ENCODE peak calls at places on chromosomes 16 and 17, in four cellular contexts. One of them, this sample, is unnamed.

GRCh38 chr17:68029512-68030215 is 5.9 kb upstream of the KPNA2 start:
- DNase-seq in ascending aorta: no peak
- DNase-seq in CD8-positive, alpha-beta T cell: no peak
- DNase-seq in H1: no peak
- DNase-seq in this sample: no peak

GRCh38 chr17:29698837-29699236 is 76.1 kb upstream of the CORO6 start:
- DNase-seq in ascending aorta: no peak
- DNase-seq in CD8-positive, alpha-beta T cell: no peak
- DNase-seq in H1: no peak
- DNase-seq in this sample: no peak

GRCh38 chr16:27474041-27474440 is 72.1 kb downstream of the IL21R start:
- DNase-seq in ascending aorta: no peak
- DNase-seq in CD8-positive, alpha-beta T cell: no peak
- DNase-seq in H1: no peak
- DNase-seq in this sample: no peak

GRCh38 chr16:14539631-14540030 is 90.4 kb downstream of the PARN start:
- DNase-seq in ascending aorta: no peak
- DNase-seq in CD8-positive, alpha-beta T cell: no peak
- DNase-seq in H1: no peak
- DNase-seq in this sample: no peak

GRCh38 chr17:37483311-37484039 is 6.2 kb upstream of the DUSP14 start:
- DNase-seq in ascending aorta: no peak
- DNase-seq in CD8-positive, alpha-beta T cell: no peak
- DNase-seq in H1: no peak
- DNase-seq in this sample: no peak

GRCh38 chr17:15112881-15113617 is 152.1 kb downstream of the PMP22 start:
- DNase-seq in ascending aorta: no peak
- DNase-seq in CD8-positive, alpha-beta T cell: no peak
- DNase-seq in H1: no peak
- DNase-seq in this sample: no peak

GRCh38 chr17:37650419-37651003 is 7.3 kb upstream of the DDX52 start:
- DNase-seq in ascending aorta: no peak
- DNase-seq in CD8-positive, alpha-beta T cell: no peak
- DNase-seq in H1: no peak
- DNase-seq in this sample: peak; percentile 27

GRCh38 chr17:16987001-16987829 is 15.3 kb upstream of the TNFRSF13B start:
- DNase-seq in ascending aorta: no peak
- DNase-seq in CD8-positive, alpha-beta T cell: no peak
- DNase-seq in H1: no peak
- DNase-seq in this sample: no peak

GRCh38 chr16:12087901-12088364 is 111.4 kb downstream of the SNX29 start:
- DNase-seq in ascending aorta: peak; percentile 55
- DNase-seq in CD8-positive, alpha-beta T cell: peak; percentile 16
- DNase-seq in H1: no peak
- DNase-seq in this sample: no peak

GRCh38 chr17:45170976-45171337 is 9.3 kb downstream of the HEXIM2 start:
- DNase-seq in ascending aorta: peak; percentile 95
- DNase-seq in CD8-positive, alpha-beta T cell: no peak
- DNase-seq in H1: no peak
- DNase-seq in this sample: no peak

GRCh38 chr16:71461686-71462648 is at the start of gene ZNF23:
- DNase-seq in ascending aorta: peak; percentile 91
- DNase-seq in CD8-positive, alpha-beta T cell: peak; percentile 55
- DNase-seq in H1: peak; percentile 92
- DNase-seq in this sample: no peak

GRCh38 chr16:73093146-73094144 is 45.5 kb upstream of the ZFHX3 start:
- DNase-seq in ascending aorta: peak; percentile 89
- DNase-seq in CD8-positive, alpha-beta T cell: no peak
- DNase-seq in H1: no peak
- DNase-seq in this sample: no peak

GRCh38 chr17:53837131-53837530 is 14.4 kb downstream of the KIF2B start:
- DNase-seq in ascending aorta: no peak
- DNase-seq in CD8-positive, alpha-beta T cell: no peak
- DNase-seq in H1: no peak
- DNase-seq in this sample: no peak

GRCh38 chr17:33709881-33710280 is 416.8 kb upstream of the ASIC2 start:
- DNase-seq in ascending aorta: no peak
- DNase-seq in CD8-positive, alpha-beta T cell: no peak
- DNase-seq in H1: no peak
- DNase-seq in this sample: no peak

GRCh38 chr17:50596191-50597037 is 35.9 kb downstream of the CACNA1G start:
- DNase-seq in ascending aorta: no peak
- DNase-seq in CD8-positive, alpha-beta T cell: no peak
- DNase-seq in H1: peak; percentile 88
- DNase-seq in this sample: peak; percentile 55
- H3K36me3 ChIP-seq in ascending aorta: no peaks in the 10 kb centered on the region
- H3K36me3 ChIP-seq in CD8-positive, alpha-beta T cell: no peaks in the 10 kb centered on the region
- H3K36me3 ChIP-seq in H1: no peaks in the 10 kb centered on the region
- H3K36me3 ChIP-seq in this sample: no peaks in the 10 kb centered on the region

DNA sequence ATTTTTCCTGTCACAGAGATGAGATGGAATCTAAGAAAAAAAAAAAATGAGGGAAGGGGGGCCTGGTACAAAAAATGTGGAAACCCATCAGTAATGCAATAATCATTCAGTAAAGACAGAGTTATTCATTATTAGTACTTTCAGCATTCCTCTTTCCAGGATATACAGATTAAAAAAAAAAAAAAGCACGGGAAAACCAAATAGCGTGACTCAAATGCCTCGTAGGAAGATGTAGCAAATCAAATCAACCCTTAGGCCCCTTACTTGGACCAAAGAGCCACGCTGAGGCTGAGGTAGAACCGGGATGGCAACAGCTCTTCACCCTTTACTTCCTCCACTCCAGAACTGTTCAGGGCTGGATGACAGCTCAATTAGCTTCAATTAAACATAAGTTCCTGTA is 52.5 kb downstream of the SMG6 start:
- DNase-seq in ascending aorta: no peak
- DNase-seq in CD8-positive, alpha-beta T cell: no peak
- DNase-seq in H1: no peak
- DNase-seq in this sample: no peak
- H3K36me3 ChIP-seq in ascending aorta: peaks cover 15% of the 10 kb centered on the region
- H3K36me3 ChIP-seq in CD8-positive, alpha-beta T cell: no peaks in the 10 kb centered on the region
- H3K36me3 ChIP-seq in H1: no peaks in the 10 kb centered on the region
- H3K36me3 ChIP-seq in this sample: no peaks in the 10 kb centered on the region

DNA sequence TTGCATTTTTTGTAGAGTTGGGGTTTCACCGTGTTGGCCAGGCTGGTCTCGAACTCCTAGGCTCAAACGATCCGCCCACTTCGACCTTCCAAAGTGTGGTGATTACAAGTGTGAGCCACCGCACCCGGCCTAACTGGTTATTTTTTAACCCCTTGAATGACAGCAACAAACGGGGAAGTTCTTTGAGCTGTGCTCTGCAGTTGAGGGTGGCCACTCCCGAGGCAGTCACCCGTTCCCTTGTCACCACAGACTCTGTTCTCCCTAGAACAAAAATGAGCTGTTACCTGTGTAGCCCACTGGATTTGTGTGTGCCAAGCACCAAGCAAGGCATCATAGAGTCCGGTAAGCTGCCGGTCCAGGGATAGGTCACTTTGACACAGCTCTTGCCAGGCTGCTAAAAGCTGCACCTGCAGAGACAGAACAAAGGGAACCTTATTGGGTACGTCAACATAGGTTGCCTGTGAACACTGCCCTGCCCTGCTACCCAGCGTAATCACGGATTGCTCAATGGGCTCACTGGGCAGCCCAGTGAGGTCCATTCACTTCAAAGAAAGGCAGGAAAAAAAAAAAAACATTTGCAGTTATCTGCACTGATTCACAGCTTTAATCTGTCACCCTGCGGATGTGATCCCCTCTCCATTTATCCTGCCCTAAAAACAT is 19.6 kb downstream of the COG7 start:
- DNase-seq in ascending aorta: no peak
- DNase-seq in CD8-positive, alpha-beta T cell: no peak
- DNase-seq in H1: no peak
- DNase-seq in this sample: no peak
- H3K36me3 ChIP-seq in ascending aorta: peaks cover 40% of the 10 kb centered on the region
- H3K36me3 ChIP-seq in CD8-positive, alpha-beta T cell: peaks cover 34% of the 10 kb centered on the region
- H3K36me3 ChIP-seq in H1: peaks cover 12% of the 10 kb centered on the region
- H3K36me3 ChIP-seq in this sample: no peaks in the 10 kb centered on the region

GRCh38 chr16:84893467-84893848 is 73.7 kb downstream of the CRISPLD2 start:
- DNase-seq in ascending aorta: no peak
- DNase-seq in CD8-positive, alpha-beta T cell: no peak
- DNase-seq in H1: no peak
- DNase-seq in this sample: no peak

GRCh38 chr16:84892097-84892496 is 72.3 kb downstream of the CRISPLD2 start:
- DNase-seq in ascending aorta: no peak
- DNase-seq in CD8-positive, alpha-beta T cell: no peak
- DNase-seq in H1: no peak
- DNase-seq in this sample: no peak

GRCh38 chr16:84889066-84889465 is 69.3 kb downstream of the CRISPLD2 start:
- DNase-seq in ascending aorta: no peak
- DNase-seq in CD8-positive, alpha-beta T cell: no peak
- DNase-seq in H1: no peak
- DNase-seq in this sample: no peak

GRCh38 chr16:84890427-84890826 is 70.6 kb downstream of the CRISPLD2 start:
- DNase-seq in ascending aorta: no peak
- DNase-seq in CD8-positive, alpha-beta T cell: no peak
- DNase-seq in H1: no peak
- DNase-seq in this sample: no peak

GRCh38 chr16:84891149-84891795 is 71.5 kb downstream of the CRISPLD2 start:
- DNase-seq in ascending aorta: no peak
- DNase-seq in CD8-positive, alpha-beta T cell: no peak
- DNase-seq in H1: no peak
- DNase-seq in this sample: no peak
- H3K36me3 ChIP-seq in ascending aorta: no peaks in the 10 kb centered on the region
- H3K36me3 ChIP-seq in CD8-positive, alpha-beta T cell: no peaks in the 10 kb centered on the region
- H3K36me3 ChIP-seq in H1: no peaks in the 10 kb centered on the region
- H3K36me3 ChIP-seq in this sample: no peaks in the 10 kb centered on the region

GRCh38 chr16:369275-369865 is 968 bp downstream of the MRPL28 start:
- DNase-seq in ascending aorta: no peak
- DNase-seq in CD8-positive, alpha-beta T cell: no peak
- DNase-seq in H1: peak; percentile 46
- DNase-seq in this sample: no peak
- H3K36me3 ChIP-seq in ascending aorta: peaks cover 51% of the 10 kb centered on the region
- H3K36me3 ChIP-seq in CD8-positive, alpha-beta T cell: peaks cover 4% of the 10 kb centered on the region
- H3K36me3 ChIP-seq in H1: peaks cover 35% of the 10 kb centered on the region
- H3K36me3 ChIP-seq in this sample: peaks cover 40% of the 10 kb centered on the region

DNA sequence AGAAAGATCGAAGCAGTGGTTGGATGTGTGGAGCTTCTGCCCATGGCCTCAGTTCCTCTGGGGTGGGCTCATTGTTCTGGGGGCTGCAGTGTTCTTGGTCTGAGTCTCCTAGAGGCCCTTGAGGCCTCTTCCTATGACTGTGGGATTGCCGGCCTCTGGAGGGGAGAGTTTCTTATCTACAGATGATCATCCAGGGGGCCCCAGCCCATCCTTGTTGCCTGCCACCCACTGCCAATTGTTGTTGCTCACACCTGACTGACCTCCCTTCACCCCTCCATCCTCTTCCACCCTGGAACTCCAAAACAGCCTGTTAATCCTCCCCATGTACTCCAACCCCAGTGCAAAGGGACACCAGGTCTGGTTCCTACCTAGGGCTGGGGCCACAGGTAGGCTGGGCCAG is 5.9 kb downstream of the B3GNT9 start:
- DNase-seq in ascending aorta: no peak
- DNase-seq in CD8-positive, alpha-beta T cell: no peak
- DNase-seq in H1: no peak
- DNase-seq in this sample: no peak
- H3K36me3 ChIP-seq in ascending aorta: peaks cover 77% of the 10 kb centered on the region
- H3K36me3 ChIP-seq in CD8-positive, alpha-beta T cell: peaks cover 39% of the 10 kb centered on the region
- H3K36me3 ChIP-seq in H1: peaks cover 37% of the 10 kb centered on the region
- H3K36me3 ChIP-seq in this sample: peaks cover 27% of the 10 kb centered on the region

GRCh38 chr17:42488032-42488431 is 29.4 kb downstream of the ATP6V0A1 start:
- DNase-seq in ascending aorta: no peak
- DNase-seq in CD8-positive, alpha-beta T cell: no peak
- DNase-seq in H1: no peak
- DNase-seq in this sample: no peak

GRCh38 chr17:42485680-42486079 is 27.0 kb downstream of the ATP6V0A1 start:
- DNase-seq in ascending aorta: no peak
- DNase-seq in CD8-positive, alpha-beta T cell: no peak
- DNase-seq in H1: no peak
- DNase-seq in this sample: no peak

DNA sequence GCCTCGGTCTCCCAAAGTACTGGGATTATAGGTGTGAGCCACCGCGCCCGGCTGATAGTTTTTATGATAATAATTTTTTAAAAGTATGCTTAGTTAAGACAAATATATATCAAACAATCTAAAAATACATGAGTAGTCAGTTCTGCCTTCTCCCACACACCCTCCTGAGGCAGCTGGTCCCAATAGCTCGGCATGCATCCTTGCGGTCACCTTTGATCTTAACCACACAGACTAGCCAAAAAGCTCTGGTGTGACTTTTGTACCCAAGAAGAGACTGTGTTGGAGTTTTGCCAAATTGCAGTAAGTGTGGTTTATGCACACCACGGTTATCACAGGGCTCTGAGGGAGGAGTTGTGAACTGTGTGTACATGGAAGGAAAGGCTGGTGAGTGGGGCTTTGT is 25.6 kb downstream of the ATP6V0A1 start:
- DNase-seq in ascending aorta: no peak
- DNase-seq in CD8-positive, alpha-beta T cell: peak; percentile 50
- DNase-seq in H1: no peak
- DNase-seq in this sample: no peak
- H3K36me3 ChIP-seq in ascending aorta: peaks cover 95% of the 10 kb centered on the region
- H3K36me3 ChIP-seq in CD8-positive, alpha-beta T cell: no peaks in the 10 kb centered on the region
- H3K36me3 ChIP-seq in H1: peaks cover 71% of the 10 kb centered on the region
- H3K36me3 ChIP-seq in this sample: peaks cover 14% of the 10 kb centered on the region

DNA sequence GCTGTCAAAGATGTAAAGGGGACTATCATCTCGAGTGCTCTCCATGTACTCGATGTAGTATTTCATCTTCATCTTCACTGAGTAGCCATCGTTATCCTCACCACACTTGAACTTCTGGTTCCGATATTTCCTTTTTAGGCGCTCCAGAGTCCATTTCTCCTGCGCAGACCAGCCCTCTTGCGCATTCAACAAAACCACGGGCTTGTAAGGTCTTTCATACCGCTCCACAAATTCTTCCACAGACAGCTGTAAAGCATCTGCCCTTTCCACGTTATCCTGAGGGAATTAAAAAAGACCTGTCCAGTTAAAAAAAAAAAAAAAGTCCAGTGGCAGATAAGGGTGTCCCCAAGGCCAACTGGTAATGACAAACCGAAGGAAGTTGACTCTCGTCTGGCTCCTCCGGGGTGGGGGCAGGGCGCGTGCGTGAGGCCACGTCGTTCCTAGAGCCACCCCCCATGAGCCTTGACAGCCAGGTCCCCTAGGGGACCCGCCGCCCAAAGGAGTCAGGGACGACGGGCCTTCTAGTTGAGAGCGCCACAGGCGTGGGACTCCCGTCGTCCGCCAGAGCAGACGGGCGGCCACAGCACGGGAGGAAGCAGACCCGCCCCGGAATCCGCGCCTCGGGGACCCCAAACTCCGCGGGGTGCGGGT is 701 bp downstream of the JMJD6 start:
- DNase-seq in ascending aorta: peak; percentile 89
- DNase-seq in CD8-positive, alpha-beta T cell: peak; percentile 50
- DNase-seq in H1: no peak
- DNase-seq in this sample: no peak
- H3K36me3 ChIP-seq in ascending aorta: peaks cover 52% of the 10 kb centered on the region
- H3K36me3 ChIP-seq in CD8-positive, alpha-beta T cell: peaks cover 26% of the 10 kb centered on the region
- H3K36me3 ChIP-seq in H1: peaks cover 27% of the 10 kb centered on the region
- H3K36me3 ChIP-seq in this sample: peaks cover 17% of the 10 kb centered on the region